ENCODE peak calls at places on chromosomes 11 and 22, in nine cellular contexts. L is sigmoid colon; P is RPMI8226; T is CD4-positive, alpha-beta memory T cell; X is dermis microvascular lymphatic vessel endothelial cell; I is activated CD4-positive, alpha-beta memory T cell treated with anti-CD3 and anti-CD28 coated beads, Interleukin-2, amount 10 ng/mL, durations not matched to agents 7 days and 5 days; H is GM20000; U is iPS-NIHi11; G is T-helper 22 cell. M is an unnamed sample.

GRCh38 chr11:133064152-133064877 is 468.0 kb downstream of the OPCML start:
- DNase-seq in U (peak), H (peak), L (peak), P (peak), G (no peak), X (peak), I (no peak), T (no peak), M (peak)

GRCh38 chr11:69369945-69370344 is 76.0 kb downstream of the MYEOV start:
- DNase-seq in P (no peak), G (no peak), L (no peak), U (no peak), X (no peak), I (peak), H (no peak), T (no peak), M (no peak)

GRCh38 chr11:47099918-47100315 is 76.8 kb downstream of the ARFGAP2 start:
- DNase-seq in U (no peak), L (no peak), H (no peak), X (no peak), T (no peak), G (no peak), I (no peak), P (no peak), M (no peak)

GRCh38 chr11:62508336-62509058 is 38.1 kb downstream of the AHNAK start:
- DNase-seq in T (no peak), U (peak), X (peak), H (no peak), G (no peak), I (no peak), P (peak), L (peak), M (peak)

GRCh38 chr11:67442504-67443398 is 525 bp downstream of the CORO1B start:
- DNase-seq in T (no peak), L (no peak), X (no peak), I (no peak), P (no peak), U (no peak), G (no peak), H (no peak), M (no peak)

GRCh38 chr11:126857860-126858808 is 142.4 kb downstream of the KIRREL3 start:
- DNase-seq in G (no peak), L (no peak), X (no peak), U (no peak), I (no peak), H (no peak), P (no peak), T (no peak), M (no peak)

GRCh38 chr11:60740573-60740972 is 16.1 kb downstream of the MS4A18 start:
- DNase-seq in X (no peak), L (no peak), H (no peak), U (no peak), G (no peak), T (no peak), P (no peak), I (no peak), M (no peak)

GRCh38 chr22:49301398-49302149 is 526.1 kb downstream of the BRD1 start:
- DNase-seq in P (peak), G (no peak), H (no peak), X (no peak), U (no peak), L (no peak), T (no peak), I (peak), M (no peak)

GRCh38 chr11:120562806-120563425 is 51.4 kb downstream of the GRIK4 start:
- DNase-seq in I (no peak), T (no peak), G (no peak), U (peak), P (no peak), X (no peak), H (no peak), L (no peak), M (peak)

GRCh38 chr22:37193629-37194191 is 5.7 kb upstream of the C1QTNF6 start:
- DNase-seq in H (peak), I (peak), T (peak), G (no peak), U (no peak), P (peak), L (peak), X (no peak), M (peak)

GRCh38 chr11:94880216-94880615 is 93.1 kb downstream of the CWC15 start:
- DNase-seq in U (no peak), P (no peak), X (no peak), L (no peak), I (no peak), T (no peak), G (no peak), H (no peak), M (no peak)

GRCh38 chr11:32108576-32108975 is 17.7 kb downstream of the RCN1 start:
- DNase-seq in G (no peak), X (no peak), U (no peak), P (no peak), L (no peak), H (no peak), T (no peak), I (no peak), M (no peak)

GRCh38 chr11:66082936-66083698 is 13.0 kb downstream of the PACS1 start:
- DNase-seq in X (no peak), G (no peak), P (peak), H (no peak), U (no peak), I (no peak), T (no peak), L (no peak), M (no peak)

GRCh38 chr11:12731841-12732336 is 57.7 kb downstream of the TEAD1 start:
- DNase-seq in L (no peak), I (no peak), U (no peak), P (no peak), T (no peak), G (no peak), H (no peak), X (no peak), M (no peak)

GRCh38 chr22:39135092-39135896 is 17.2 kb downstream of the CBX7 start:
- DNase-seq in X (peak), T (peak), G (no peak), L (peak), I (no peak), U (peak), H (peak), P (peak), M (no peak)

GRCh38 chr11:6635082-6635932 is 16.1 kb upstream of the TPP1 start:
- DNase-seq in X (peak), G (no peak), P (no peak), L (peak), U (no peak), H (no peak), T (no peak), I (no peak), M (no peak)

GRCh38 chr22:38012604-38013072 is 28.3 kb upstream of the SOX10 start:
- DNase-seq in X (peak), H (no peak), P (no peak), U (no peak), L (no peak), T (no peak), I (no peak), G (no peak), M (no peak)

M was measured in posterior cingulate gyrus.